ENCODE peak calls at places on chromosomes 7 and 10, in ten cellular contexts. P is hepatocyte, A is coronary artery, W is foreskin fibroblast, H is neural crest cell, U is neural progenitor cell, N is HepG2, I is colonic mucosa, C is heart right ventricle, D is GM12865. R is an unnamed sample.

GRCh38 chr10:72275351-72276012 is 1.8 kb downstream of the DDIT4 start:
- DNase-seq in H (no peak), P (no peak), W (peak), U (no peak), A (no peak), C (peak), I (peak), D (peak), N (no peak), R (peak)

GRCh38 chr10:110872984-110873569 is 1.3 kb downstream of the PDCD4 start:
- DNase-seq in P (no peak), I (no peak), A (no peak), W (no peak), D (no peak), H (no peak), U (peak), N (no peak), C (no peak), R (no peak)

GRCh38 chr10:90125406-90125805 is 424.0 kb downstream of the KIF20B start:
- DNase-seq in N (no peak), C (no peak), I (no peak), A (no peak), H (no peak), P (no peak), D (no peak), W (peak), U (no peak), R (no peak)

GRCh38 chr10:132908621-132909295 is 33.6 kb downstream of the CFAP46 start:
- DNase-seq in W (no peak), N (no peak), U (no peak), A (no peak), I (no peak), P (no peak), D (no peak), C (peak), H (no peak), R (no peak)

GRCh38 chr10:106011189-106011744 is 1153.2 kb downstream of the SORCS1 start:
- DNase-seq in I (no peak), W (no peak), D (no peak), C (no peak), N (no peak), H (no peak), U (peak), P (peak), A (no peak), R (no peak)

GRCh38 chr10:130185591-130185990 is 49.4 kb downstream of the GLRX3 start:
- DNase-seq in H (no peak), I (no peak), N (no peak), C (no peak), D (no peak), W (no peak), A (no peak), U (no peak), P (no peak), R (no peak)

GRCh38 chr10:101040851-101041250 is 9.8 kb downstream of the SFXN3 start:
- DNase-seq in U (no peak), N (no peak), A (no peak), D (no peak), H (no peak), P (no peak), W (no peak), C (no peak), I (no peak), R (no peak)

GRCh38 chr7:41942468-41943097 is 239.7 kb upstream of the INHBA start:
- DNase-seq in D (no peak), P (peak), W (peak), N (peak), H (no peak), I (peak), U (peak), A (no peak), C (no peak), R (no peak)

GRCh38 chr10:80471009-80471408 is 16.9 kb downstream of the TSPAN14 start:
- DNase-seq in D (peak), C (no peak), A (no peak), N (no peak), I (no peak), W (no peak), U (no peak), H (no peak), P (no peak), R (no peak)

GRCh38 chr7:92632791-92633190 is 42.6 kb upstream of the FAM133B start:
- DNase-seq in H (no peak), I (no peak), U (no peak), W (no peak), A (no peak), C (no peak), D (no peak), P (no peak), N (no peak), R (no peak)

GRCh38 chr10:35607475-35608316 is 2.6 kb downstream of the GJD4 start:
- DNase-seq in P (no peak), H (no peak), I (no peak), U (no peak), N (no peak), W (peak), D (no peak), C (no peak), A (no peak), R (no peak)

GRCh38 chr7:79403451-79403850 is 50.0 kb downstream of the MAGI2 start:
- DNase-seq in A (no peak), P (no peak), N (no peak), U (no peak), C (no peak), W (peak), I (no peak), H (no peak), D (no peak), R (no peak)

GRCh38 chr10:119769886-119770285 is 44.0 kb downstream of the INPP5F start:
- DNase-seq in I (no peak), P (no peak), D (no peak), W (peak), C (no peak), H (no peak), A (no peak), U (no peak), N (no peak), R (no peak)

GRCh38 chr10:126175586-126176258 is 212.6 kb downstream of the ADAM12 start:
- DNase-seq in D (no peak), C (no peak), P (no peak), A (no peak), H (peak), I (no peak), N (no peak), W (peak), U (peak), R (no peak)

GRCh38 chr7:80089341-80089740 is 45.3 kb upstream of the GNAI1 start:
- DNase-seq in A (no peak), U (no peak), P (no peak), N (no peak), C (no peak), D (no peak), H (no peak), I (no peak), W (peak), R (no peak)

GRCh38 chr7:1124164-1124563 is 35.8 kb downstream of the ZFAND2A start:
- DNase-seq in A (no peak), H (no peak), P (no peak), W (no peak), N (no peak), D (no peak), I (no peak), U (no peak), C (no peak), R (no peak)

GRCh38 chr7:130483036-130483435 is 8.8 kb upstream of the MEST start:
- DNase-seq in U (no peak), P (no peak), W (no peak), N (no peak), A (no peak), D (no peak), I (no peak), H (no peak), C (no peak), R (no peak)

GRCh38 chr7:47414342-47415288 is 167.3 kb downstream of the TNS3 start:
- DNase-seq in C (no peak), I (no peak), P (no peak), U (no peak), W (no peak), A (peak), D (no peak), N (no peak), H (no peak), R (no peak)

GRCh38 chr7:81676813-81677212 is 93.0 kb downstream of the HGF start:
- DNase-seq in U (no peak), A (no peak), I (no peak), C (no peak), D (peak), H (no peak), W (peak), P (no peak), N (no peak), R (no peak)

GRCh38 chr7:47666164-47666862 is 84.4 kb upstream of the TNS3 start:
- DNase-seq in A (no peak), N (peak), D (no peak), H (no peak), C (no peak), P (no peak), U (no peak), I (no peak), W (peak), R (no peak)

GRCh38 chr10:5976689-5977470 is 463 bp downstream of the IL15RA start:
- DNase-seq in W (peak), P (peak), D (peak), C (peak), U (peak), A (no peak), I (peak), N (no peak), H (peak), R (peak)

GRCh38 chr7:31373337-31374289 is 33.1 kb upstream of the NEUROD6 start:
- DNase-seq in D (peak), I (peak), P (peak), A (no peak), H (peak), C (no peak), U (peak), N (peak), W (peak), R (peak)

GRCh38 chr10:45080321-45080720 is 79.6 kb downstream of the ZNF22 start:
- DNase-seq in C (no peak), H (no peak), U (no peak), D (no peak), N (no peak), W (no peak), A (no peak), P (no peak), I (no peak), R (no peak)

GRCh38 chr10:93463723-93464511 is 18.2 kb downstream of the MYOF start:
- DNase-seq in U (no peak), D (no peak), A (no peak), I (no peak), P (no peak), N (no peak), W (peak), H (no peak), C (peak), R (no peak)

GRCh38 chr7:121604627-121605296 is 208.7 kb upstream of the FAM3C start:
- DNase-seq in D (no peak), N (peak), A (no peak), I (no peak), C (no peak), W (peak), U (no peak), P (no peak), H (no peak), R (no peak)

GRCh38 chr7:156166692-156167416 is 354.6 kb upstream of the SHH start:
- DNase-seq in N (no peak), C (no peak), H (no peak), A (peak), D (no peak), W (no peak), U (no peak), P (no peak), I (no peak), R (no peak)
- TF ChIP-seq CTCF in N (no peak), C (no peak), H (no peak), A (no peak), D (no peak), W (no peak), U (no peak), P (no peak), I (no peak), R (no peak)

GRCh38 chr7:12239821-12240220 is 28.7 kb downstream of the TMEM106B start:
- DNase-seq in C (no peak), P (no peak), N (no peak), A (no peak), W (no peak), H (no peak), I (no peak), D (no peak), U (no peak), R (no peak)
- TF ChIP-seq CTCF in C (no peak), P (no peak), N (no peak), A (no peak), W (no peak), H (no peak), I (no peak), D (no peak), U (no peak), R (no peak)

DNA sequence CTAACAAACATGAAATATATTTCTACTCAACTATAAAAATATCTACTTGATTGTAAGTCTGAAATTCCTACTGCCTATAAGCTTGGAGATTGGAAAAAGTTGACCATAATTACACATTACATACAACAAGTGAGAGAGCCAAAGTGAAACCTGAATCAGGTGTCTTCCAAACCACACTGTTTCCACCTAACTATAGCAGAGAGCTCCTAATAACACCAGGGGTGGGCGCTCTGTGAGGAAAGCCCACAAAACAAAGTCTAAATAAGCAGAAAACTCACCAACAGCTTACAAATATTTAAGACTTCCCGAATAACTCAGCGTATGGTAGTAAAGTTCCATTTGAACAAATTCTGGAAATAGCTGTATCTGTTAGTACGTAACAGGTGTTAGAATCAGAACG is 119.9 kb downstream of the GPR37 start:
- DNase-seq in U (no peak), H (no peak), W (no peak), P (no peak), A (no peak), D (peak), C (no peak), I (no peak), N (no peak), R (no peak)
- TF ChIP-seq CTCF in U (no peak), H (no peak), W (no peak), P (no peak), A (no peak), D (no peak), C (no peak), I (no peak), N (no peak), R (no peak)

GRCh38 chr10:76318171-76318570 is 886.7 kb downstream of the LRMDA start:
- DNase-seq in U (no peak), I (no peak), A (no peak), H (no peak), C (no peak), N (no peak), P (no peak), W (no peak), D (no peak), R (no peak)
- TF ChIP-seq CTCF in U (no peak), I (no peak), A (no peak), H (no peak), C (no peak), N (no peak), P (no peak), W (no peak), D (no peak), R (no peak)

DNA sequence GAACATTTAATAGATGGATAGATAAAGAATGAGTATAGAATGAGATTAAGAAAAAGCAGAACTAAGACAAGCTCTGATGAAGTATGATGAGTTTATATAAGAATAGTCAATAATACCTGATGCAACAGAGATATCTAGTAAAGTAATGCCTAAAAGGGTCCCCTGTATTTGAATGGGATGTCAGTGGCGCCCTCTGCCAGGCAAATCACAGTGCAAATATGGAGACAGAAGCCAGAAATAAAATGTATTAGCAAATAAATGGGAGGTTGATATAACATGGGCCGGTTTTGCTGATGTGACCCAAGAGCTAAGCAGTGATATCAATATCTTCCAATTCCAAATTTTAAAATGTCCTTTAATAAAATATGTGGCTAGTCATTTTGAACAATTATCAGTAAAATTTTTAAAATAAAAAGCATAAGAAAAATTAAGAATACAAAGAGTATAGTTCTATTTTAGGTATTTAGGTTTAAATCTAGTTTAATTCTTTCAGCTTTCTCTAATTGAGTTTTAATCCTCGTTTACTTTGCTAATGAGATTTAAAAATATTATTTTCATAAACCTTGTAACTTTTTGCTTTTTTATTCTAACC is 62.6 kb downstream of the ADK start:
- DNase-seq in C (no peak), U (no peak), H (no peak), W (peak), N (peak), D (peak), A (no peak), I (peak), P (peak), R (peak)
- TF ChIP-seq CTCF in C (no peak), U (peak), H (peak), W (peak), N (peak), D (peak), A (peak), I (peak), P (peak), R (no peak)